ENCODE peak calls at places on chromosomes 13 and 19, in four cellular contexts. W, B, C and J are unnamed samples. For H3K9me3, the result is how much of the 10 kb centered on the place peaks cover.

GRCh38 chr13:32731576-32731975 is 145.3 kb downstream of the PDS5B start:
- DNase-seq in W (peak), B (no peak), C (no peak), J (no peak)

GRCh38 chr13:92175330-92175729 is 776.9 kb downstream of the GPC5 start:
- DNase-seq in W (peak), B (no peak), C (no peak), J (no peak)

GRCh38 chr19:33740811-33741396 is 55.8 kb upstream of the KCTD15 start:
- DNase-seq in W (peak), B (no peak), C (no peak), J (no peak)

GRCh38 chr19:6527893-6528543 is 2.8 kb upstream of the TNFSF9 start:
- DNase-seq in W (no peak), B (no peak), C (no peak), J (no peak)

GRCh38 chr19:1516395-1516753 is 3.6 kb upstream of the ADAMTSL5 start:
- DNase-seq in W (no peak), B (no peak), C (no peak), J (no peak)

GRCh38 chr19:35042056-35042730 is 672 bp downstream of the HPN start:
- DNase-seq in W (no peak), B (peak), C (no peak), J (no peak)

GRCh38 chr19:15136234-15136954 is 29.2 kb downstream of the SYDE1 start:
- DNase-seq in W (peak), B (no peak), C (no peak), J (no peak)

GRCh38 chr19:16361254-16361653 is 36.6 kb downstream of the KLF2 start:
- DNase-seq in W (no peak), B (no peak), C (no peak), J (no peak)

GRCh38 chr19:39411832-39412099 is 703 bp upstream of the PLEKHG2 start:
- DNase-seq in W (peak), B (peak), C (peak), J (peak)

GRCh38 chr19:29645911-29646310 is 19.4 kb upstream of the PLEKHF1 start:
- DNase-seq in W (peak), B (peak), C (no peak), J (no peak)

GRCh38 chr19:1108291-1109031 is 4.7 kb downstream of the GPX4 start:
- DNase-seq in W (no peak), B (no peak), C (no peak), J (no peak)

GRCh38 chr13:105135852-105136251 is 1399.6 kb downstream of the EFNB2 start:
- DNase-seq in W (peak), B (no peak), C (no peak), J (no peak)

GRCh38 chr13:102011539-102011938 is 390.3 kb downstream of the FGF14 start:
- DNase-seq in W (no peak), B (no peak), C (no peak), J (no peak)

GRCh38 chr19:35295792-35296462 is 4.0 kb downstream of the MAG start:
- DNase-seq in W (no peak), B (no peak), C (no peak), J (peak)

GRCh38 chr13:48118025-48118424 is 23.1 kb upstream of the MED4 start:
- DNase-seq in W (no peak), B (no peak), C (no peak), J (no peak)

GRCh38 chr19:19510432-19510831 is 4.9 kb downstream of the TSSK6 start:
- DNase-seq in W (no peak), B (no peak), C (no peak), J (no peak)

GRCh38 chr19:46919324-46919723 is 58.5 kb downstream of the ARHGAP35 start:
- DNase-seq in W (peak), B (no peak), C (no peak), J (no peak)

GRCh38 chr19:15495151-15495550 is 13.2 kb upstream of the CYP4F22 start:
- DNase-seq in W (no peak), B (no peak), C (no peak), J (no peak)

GRCh38 chr13:79281335-79281734 is 124.7 kb downstream of the RBM26 start:
- DNase-seq in W (no peak), B (no peak), C (no peak), J (no peak)

GRCh38 chr13:65456150-65456912 is 1773.8 kb downstream of the PCDH9 start:
- DNase-seq in W (no peak), B (no peak), C (no peak), J (no peak)

GRCh38 chr19:48090281-48090802 is 20.3 kb downstream of the PLA2G4C start:
- DNase-seq in W (no peak), B (no peak), C (no peak), J (no peak)

GRCh38 chr13:40330950-40331349 is 335.5 kb downstream of the FOXO1 start:
- DNase-seq in W (no peak), B (no peak), C (no peak), J (no peak)

GRCh38 chr19:14439014-14439413 is 5.9 kb downstream of the PKN1 start:
- DNase-seq in W (no peak), B (no peak), C (no peak), J (no peak)

GRCh38 chr19:48627211-48627864 is 8.0 kb downstream of the SPHK2 start:
- DNase-seq in W (no peak), B (peak), C (no peak), J (no peak)

GRCh38 chr19:48925240-48925843 is 8.2 kb upstream of the DHDH start:
- DNase-seq in W (peak), B (no peak), C (peak), J (no peak)

GRCh38 chr19:19021115-19021514 is 12.2 kb downstream of the SUGP2 start:
- DNase-seq in W (peak), B (no peak), C (no peak), J (no peak)

DNA sequence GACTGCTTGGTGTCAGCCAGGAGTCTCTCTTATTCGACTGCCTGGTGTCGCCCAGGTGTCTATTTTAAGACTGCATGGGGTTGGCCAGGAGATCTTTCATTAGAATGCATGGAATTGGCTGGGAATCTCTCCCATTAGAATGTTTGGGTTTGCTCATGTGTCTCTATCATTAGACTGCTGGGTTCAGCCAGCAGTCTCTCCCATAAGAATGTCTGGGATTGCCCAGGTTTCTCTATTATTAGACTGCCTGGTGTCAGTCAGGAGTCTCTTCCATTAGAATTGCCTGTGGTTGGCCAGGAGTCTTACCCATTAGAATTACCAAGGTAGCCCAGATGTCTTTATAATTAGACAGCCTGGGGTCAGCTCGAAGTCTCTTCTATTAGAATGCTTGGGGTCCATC is 1496.0 kb downstream of the UQCRFS1 start:
- DNase-seq in W (no peak), B (no peak), C (no peak), J (no peak)
- H3K9me3 ChIP-seq in W (under half), B (under half), C (under half), J (half or more)

DNA sequence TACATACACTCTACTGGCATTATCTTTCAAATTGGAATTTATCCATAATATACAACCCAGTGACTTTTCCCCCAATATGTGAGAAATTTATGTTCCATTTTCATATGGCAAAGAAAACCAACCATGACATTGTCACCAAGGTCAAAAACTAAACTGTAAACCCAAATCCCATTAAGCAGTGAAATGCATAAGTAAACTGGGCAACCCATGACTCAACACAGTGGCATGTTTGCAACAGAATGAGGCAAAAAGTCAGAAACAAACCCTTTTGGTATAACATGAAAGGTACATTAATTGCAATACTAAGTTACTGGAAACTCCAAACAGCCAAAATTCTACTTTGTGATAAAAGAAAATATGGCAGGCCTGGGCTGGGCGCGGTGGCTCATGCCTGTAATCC is 4.9 kb downstream of the ZNF878 start:
- DNase-seq in W (no peak), B (no peak), C (no peak), J (no peak)
- H3K9me3 ChIP-seq in W (under half), B (under half), C (under half), J (under half)

GRCh38 chr19:37055330-37055729 is 22.9 kb upstream of the ZNF420 start:
- DNase-seq in W (no peak), B (no peak), C (no peak), J (no peak)

GRCh38 chr19:37059142-37059541 is 19.1 kb upstream of the ZNF420 start:
- DNase-seq in W (no peak), B (no peak), C (no peak), J (no peak)

DNA sequence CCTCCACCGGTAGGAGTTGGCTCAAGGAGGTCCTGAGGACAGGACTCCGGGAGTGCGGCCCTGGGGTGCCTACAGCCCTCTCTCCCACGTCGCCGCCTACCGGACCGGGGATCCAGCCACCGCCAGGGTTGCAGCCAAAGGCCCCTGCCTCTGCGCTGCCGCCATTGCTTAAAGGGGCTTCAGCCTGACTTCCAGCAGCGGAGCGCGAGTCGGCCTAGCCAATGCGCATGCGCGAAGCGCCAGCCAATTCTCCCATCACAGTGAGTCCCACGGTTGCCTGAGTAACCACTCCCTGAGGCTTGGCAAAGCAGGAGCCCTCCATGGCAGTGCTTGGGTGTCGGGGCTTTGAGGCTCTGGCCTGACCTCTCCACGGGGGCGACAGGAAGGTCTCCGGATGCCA is 21.5 kb upstream of the ZNF420 start:
- DNase-seq in W (no peak), B (no peak), C (no peak), J (no peak)
- H3K9me3 ChIP-seq in W (under half), B (under half), C (under half), J (under half)

GRCh38 chr19:37160153-37160552 is 12.3 kb downstream of the ZNF585A start:
- DNase-seq in W (no peak), B (no peak), C (no peak), J (no peak)

GRCh38 chr19:37165635-37166034 is 6.9 kb downstream of the ZNF585A start:
- DNase-seq in W (no peak), B (no peak), C (no peak), J (no peak)
- H3K9me3 ChIP-seq in W (under half), B (under half), C (under half), J (half or more)

DNA sequence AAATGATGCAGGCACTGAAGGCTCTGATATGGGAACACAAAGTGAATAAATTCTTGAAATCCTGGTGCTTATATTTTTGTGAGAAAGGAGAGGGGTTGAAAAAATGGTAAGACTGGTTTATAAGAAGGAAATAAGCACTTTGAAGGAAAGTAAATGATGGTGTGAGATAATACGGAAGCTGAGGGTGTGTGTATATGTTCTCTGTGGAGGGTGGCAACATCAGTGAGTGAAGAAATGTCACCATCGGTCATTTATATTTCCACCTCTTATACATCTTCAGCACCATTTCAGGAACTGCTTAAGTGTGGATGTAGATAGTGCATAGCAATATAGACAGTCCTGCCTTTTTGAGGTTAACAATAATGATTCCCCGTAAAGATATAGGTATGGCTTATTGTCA is 17.5 kb downstream of the ZNF136 start:
- DNase-seq in W (no peak), B (no peak), C (no peak), J (no peak)
- H3K9me3 ChIP-seq in W (under half), B (under half), C (under half), J (under half)